ENCODE peak calls at places on chromosome 10, in four cellular contexts. D is choroid plexus epithelial cell, O is A172, M is dermis blood vessel endothelial cell. F is an unnamed sample.

GRCh38 chr10:18659784-18660561 is 742 bp downstream of the ARL5B start:
- DNase-seq in D (peak), O (peak), M (peak), F (peak)

GRCh38 chr10:60148266-60148840 is 241.3 kb downstream of the ANK3 start:
- DNase-seq in D (peak), O (peak), M (peak), F (no peak)

GRCh38 chr10:127679642-127680255 is 57.2 kb upstream of the FOXI2 start:
- DNase-seq in D (peak), O (no peak), M (peak), F (no peak)

GRCh38 chr10:69220510-69220909 is 378 bp downstream of the HKDC1 start:
- DNase-seq in D (no peak), O (no peak), M (no peak), F (no peak)

GRCh38 chr10:34372509-34372908 is 442.6 kb downstream of the PARD3 start:
- DNase-seq in D (no peak), O (no peak), M (no peak), F (no peak)

GRCh38 chr10:124636271-124636993 is 107.7 kb downstream of the FAM53B start:
- DNase-seq in D (no peak), O (no peak), M (no peak), F (no peak)

GRCh38 chr10:929965-930364 is 1.5 kb downstream of the LARP4B start:
- DNase-seq in D (no peak), O (no peak), M (no peak), F (no peak)

GRCh38 chr10:42553064-42553407 is 85.3 kb downstream of the ZNF33B start:
- DNase-seq in D (no peak), O (no peak), M (no peak), F (no peak)

GRCh38 chr10:87658383-87658795 is 1.3 kb upstream of the PAPSS2 start:
- DNase-seq in D (peak), O (no peak), M (peak), F (no peak)

GRCh38 chr10:11986593-11987216 is 55.9 kb downstream of the UPF2 start:
- DNase-seq in D (peak), O (peak), M (peak), F (peak)

GRCh38 chr10:60846173-60846572 is 67.9 kb downstream of the CDK1 start:
- DNase-seq in D (peak), O (peak), M (peak), F (peak)

GRCh38 chr10:88731296-88731695 is 25.2 kb downstream of the LIPK start:
- DNase-seq in D (peak), O (no peak), M (no peak), F (no peak)

GRCh38 chr10:129934196-129934925 is 29.7 kb downstream of the EBF3 start:
- DNase-seq in D (no peak), O (no peak), M (no peak), F (no peak)

GRCh38 chr10:72250666-72251065 is 23.1 kb upstream of the DDIT4 start:
- DNase-seq in D (peak), O (no peak), M (peak), F (no peak)

GRCh38 chr10:116809528-116810500 is 39.5 kb upstream of the ENO4 start:
- DNase-seq in D (peak), O (peak), M (no peak), F (peak)

GRCh38 chr10:95388072-95388471 is 97.3 kb upstream of the PDLIM1 start:
- DNase-seq in D (no peak), O (no peak), M (no peak), F (no peak)

GRCh38 chr10:73368238-73368637 is 9.6 kb upstream of the CFAP70 start:
- DNase-seq in D (no peak), O (no peak), M (no peak), F (no peak)

GRCh38 chr10:80537705-80538480 is at the start of gene SH2D4B:
- DNase-seq in D (no peak), O (no peak), M (no peak), F (no peak)

GRCh38 chr10:100544950-100545349 is 9.2 kb downstream of the HIF1AN start:
- DNase-seq in D (no peak), O (no peak), M (no peak), F (no peak)

GRCh38 chr10:131790021-131790420 is 110.8 kb upstream of the PPP2R2D start:
- DNase-seq in D (no peak), O (peak), M (no peak), F (peak)

GRCh38 chr10:101289541-101289940 is 60.3 kb upstream of the LBX1 start:
- DNase-seq in D (no peak), O (no peak), M (no peak), F (peak)

GRCh38 chr10:3616880-3617279 is 168.1 kb downstream of the KLF6 start:
- DNase-seq in D (no peak), O (no peak), M (no peak), F (no peak)

GRCh38 chr10:117365612-117366011 is 9.6 kb downstream of the PDZD8 start:
- DNase-seq in D (no peak), O (peak), M (peak), F (peak)

GRCh38 chr10:10222288-10222945 is 795.3 kb upstream of the CELF2 start:
- DNase-seq in D (peak), O (no peak), M (no peak), F (no peak)

GRCh38 chr10:3287566-3288445 is 115.2 kb upstream of the PITRM1 start:
- DNase-seq in D (no peak), O (no peak), M (no peak), F (peak)

GRCh38 chr10:50918529-50918928 is 33.1 kb upstream of the A1CF start:
- DNase-seq in D (no peak), O (no peak), M (no peak), F (no peak)

GRCh38 chr10:49187950-49188761 is at the start of gene TMEM273:
- DNase-seq in D (no peak), O (no peak), M (peak), F (no peak)

GRCh38 chr10:88032566-88032965 is 169.1 kb downstream of the PTEN start:
- DNase-seq in D (peak), O (peak), M (no peak), F (no peak)

GRCh38 chr10:28995497-28995896 is 293.4 kb upstream of the LYZL1 start:
- DNase-seq in D (no peak), O (no peak), M (no peak), F (no peak)

GRCh38 chr10:69425513-69426298 is 9.0 kb upstream of the TACR2 start:
- DNase-seq in D (no peak), O (no peak), M (no peak), F (peak)

GRCh38 chr10:118871244-118871865 is 116.6 kb upstream of the CACUL1 start:
- DNase-seq in D (peak), O (no peak), M (no peak), F (no peak)

GRCh38 chr10:6737758-6738463 is 157.8 kb upstream of the PRKCQ start:
- DNase-seq in D (peak), O (peak), M (peak), F (no peak)

GRCh38 chr10:1048349-1048731 is 579 bp downstream of the IDI1 start:
- DNase-seq in D (peak), O (peak), M (peak), F (peak)

GRCh38 chr10:24569828-24570657 is 153.6 kb downstream of the ARHGAP21 start:
- DNase-seq in D (no peak), O (no peak), M (no peak), F (no peak)

F was measured in SW480.